ENCODE peak calls at places on chromosome 11, in nine cellular contexts. One of them, this sample, is unnamed.

GRCh38 chr11:45384711-45385241 is 98.6 kb upstream of the SYT13 start:
- DNase-seq in mucosa of descending colon: no peak
- DNase-seq in mammary epithelial cell: no peak
- DNase-seq in heart right ventricle: no peak
- DNase-seq in kidney: no peak
- DNase-seq in cardiac fibroblast: no peak
- DNase-seq in breast epithelium: no peak
- DNase-seq in cardiac muscle cell: peak
- DNase-seq in AG10803: no peak
- DNase-seq in this sample: no peak

GRCh38 chr11:76700177-76701100 is 29.9 kb upstream of the LRRC32 start:
- DNase-seq in mucosa of descending colon: no peak
- DNase-seq in mammary epithelial cell: peak
- DNase-seq in heart right ventricle: no peak
- DNase-seq in kidney: peak
- DNase-seq in cardiac fibroblast: peak
- DNase-seq in breast epithelium: no peak
- DNase-seq in cardiac muscle cell: no peak
- DNase-seq in AG10803: peak
- DNase-seq in this sample: peak

GRCh38 chr11:65060913-65061408 is 2.6 kb upstream of the NAALADL1 start:
- DNase-seq in mucosa of descending colon: no peak
- DNase-seq in mammary epithelial cell: peak
- DNase-seq in heart right ventricle: no peak
- DNase-seq in kidney: no peak
- DNase-seq in cardiac fibroblast: peak
- DNase-seq in breast epithelium: no peak
- DNase-seq in cardiac muscle cell: peak
- DNase-seq in AG10803: no peak
- DNase-seq in this sample: peak

GRCh38 chr11:111418436-111418787 is 39.3 kb upstream of the POU2AF1 start:
- DNase-seq in mucosa of descending colon: no peak
- DNase-seq in mammary epithelial cell: no peak
- DNase-seq in heart right ventricle: no peak
- DNase-seq in kidney: no peak
- DNase-seq in cardiac fibroblast: no peak
- DNase-seq in breast epithelium: no peak
- DNase-seq in cardiac muscle cell: no peak
- DNase-seq in AG10803: no peak
- DNase-seq in this sample: no peak

GRCh38 chr11:111631666-111632039 is 29.4 kb downstream of the SIK2 start:
- DNase-seq in mucosa of descending colon: no peak
- DNase-seq in mammary epithelial cell: peak
- DNase-seq in heart right ventricle: no peak
- DNase-seq in kidney: no peak
- DNase-seq in cardiac fibroblast: peak
- DNase-seq in breast epithelium: no peak
- DNase-seq in cardiac muscle cell: no peak
- DNase-seq in AG10803: peak
- DNase-seq in this sample: peak

GRCh38 chr11:117710211-117710610 is 86.8 kb downstream of the DSCAML1 start:
- DNase-seq in mucosa of descending colon: no peak
- DNase-seq in mammary epithelial cell: no peak
- DNase-seq in heart right ventricle: no peak
- DNase-seq in kidney: no peak
- DNase-seq in cardiac fibroblast: no peak
- DNase-seq in breast epithelium: no peak
- DNase-seq in cardiac muscle cell: no peak
- DNase-seq in AG10803: no peak
- DNase-seq in this sample: no peak

GRCh38 chr11:38598413-38598812 is 2000.4 kb upstream of the RAG2 start:
- DNase-seq in mucosa of descending colon: no peak
- DNase-seq in mammary epithelial cell: no peak
- DNase-seq in heart right ventricle: no peak
- DNase-seq in kidney: no peak
- DNase-seq in cardiac fibroblast: no peak
- DNase-seq in breast epithelium: no peak
- DNase-seq in cardiac muscle cell: no peak
- DNase-seq in AG10803: no peak
- DNase-seq in this sample: no peak

GRCh38 chr11:76073716-76074115 is 132.6 kb downstream of the WNT11 start:
- DNase-seq in mucosa of descending colon: no peak
- DNase-seq in mammary epithelial cell: no peak
- DNase-seq in heart right ventricle: no peak
- DNase-seq in kidney: no peak
- DNase-seq in cardiac fibroblast: peak
- DNase-seq in breast epithelium: no peak
- DNase-seq in cardiac muscle cell: no peak
- DNase-seq in AG10803: peak
- DNase-seq in this sample: peak

GRCh38 chr11:74011360-74012071 is 2.6 kb upstream of the UCP3 start:
- DNase-seq in mucosa of descending colon: no peak
- DNase-seq in mammary epithelial cell: no peak
- DNase-seq in heart right ventricle: no peak
- DNase-seq in kidney: no peak
- DNase-seq in cardiac fibroblast: peak
- DNase-seq in breast epithelium: no peak
- DNase-seq in cardiac muscle cell: no peak
- DNase-seq in AG10803: peak
- DNase-seq in this sample: peak

GRCh38 chr11:75878968-75879367 is 64.0 kb downstream of the UVRAG start:
- DNase-seq in mucosa of descending colon: no peak
- DNase-seq in mammary epithelial cell: no peak
- DNase-seq in heart right ventricle: no peak
- DNase-seq in kidney: no peak
- DNase-seq in cardiac fibroblast: no peak
- DNase-seq in breast epithelium: no peak
- DNase-seq in cardiac muscle cell: no peak
- DNase-seq in AG10803: no peak
- DNase-seq in this sample: no peak

GRCh38 chr11:102849319-102849718 is 5.9 kb upstream of the MMP3 start:
- DNase-seq in mucosa of descending colon: no peak
- DNase-seq in mammary epithelial cell: peak
- DNase-seq in heart right ventricle: no peak
- DNase-seq in kidney: no peak
- DNase-seq in cardiac fibroblast: peak
- DNase-seq in breast epithelium: no peak
- DNase-seq in cardiac muscle cell: no peak
- DNase-seq in AG10803: peak
- DNase-seq in this sample: peak

GRCh38 chr11:55811067-55811466 is at the start of gene OR5L1:
- DNase-seq in mucosa of descending colon: no peak
- DNase-seq in mammary epithelial cell: no peak
- DNase-seq in heart right ventricle: no peak
- DNase-seq in kidney: no peak
- DNase-seq in cardiac fibroblast: no peak
- DNase-seq in breast epithelium: no peak
- DNase-seq in cardiac muscle cell: no peak
- DNase-seq in AG10803: no peak
- DNase-seq in this sample: no peak

GRCh38 chr11:40291304-40292100 is 1168.0 kb downstream of the LRRC4C start:
- DNase-seq in mucosa of descending colon: no peak
- DNase-seq in mammary epithelial cell: no peak
- DNase-seq in heart right ventricle: no peak
- DNase-seq in kidney: no peak
- DNase-seq in cardiac fibroblast: no peak
- DNase-seq in breast epithelium: no peak
- DNase-seq in cardiac muscle cell: no peak
- DNase-seq in AG10803: no peak
- DNase-seq in this sample: no peak

GRCh38 chr11:12914401-12914912 is 94.7 kb upstream of the RASSF10 start:
- DNase-seq in mucosa of descending colon: peak
- DNase-seq in mammary epithelial cell: peak
- DNase-seq in heart right ventricle: peak
- DNase-seq in kidney: peak
- DNase-seq in cardiac fibroblast: no peak
- DNase-seq in breast epithelium: peak
- DNase-seq in cardiac muscle cell: peak
- DNase-seq in AG10803: peak
- DNase-seq in this sample: peak

GRCh38 chr11:83720675-83721074 is 434.5 kb upstream of the CCDC90B start:
- DNase-seq in mucosa of descending colon: no peak
- DNase-seq in mammary epithelial cell: no peak
- DNase-seq in heart right ventricle: no peak
- DNase-seq in kidney: no peak
- DNase-seq in cardiac fibroblast: no peak
- DNase-seq in breast epithelium: no peak
- DNase-seq in cardiac muscle cell: no peak
- DNase-seq in AG10803: no peak
- DNase-seq in this sample: no peak

GRCh38 chr11:66001941-66002647 is at the start of the genes BANF1 and EIF1AD:
- DNase-seq in mucosa of descending colon: peak
- DNase-seq in mammary epithelial cell: peak
- DNase-seq in heart right ventricle: peak
- DNase-seq in kidney: peak
- DNase-seq in cardiac fibroblast: peak
- DNase-seq in breast epithelium: peak
- DNase-seq in cardiac muscle cell: peak
- DNase-seq in AG10803: peak
- DNase-seq in this sample: peak

GRCh38 chr11:14500181-14500651 is 605 bp upstream of the COPB1 start:
- DNase-seq in mucosa of descending colon: peak
- DNase-seq in mammary epithelial cell: peak
- DNase-seq in heart right ventricle: peak
- DNase-seq in kidney: no peak
- DNase-seq in cardiac fibroblast: peak
- DNase-seq in breast epithelium: no peak
- DNase-seq in cardiac muscle cell: peak
- DNase-seq in AG10803: peak
- DNase-seq in this sample: peak

GRCh38 chr11:95301497-95301896 is 70.5 kb upstream of the SESN3 start:
- DNase-seq in mucosa of descending colon: no peak
- DNase-seq in mammary epithelial cell: peak
- DNase-seq in heart right ventricle: no peak
- DNase-seq in kidney: no peak
- DNase-seq in cardiac fibroblast: no peak
- DNase-seq in breast epithelium: no peak
- DNase-seq in cardiac muscle cell: no peak
- DNase-seq in AG10803: peak
- DNase-seq in this sample: no peak

GRCh38 chr11:101444164-101444563 is 139.6 kb downstream of the TRPC6 start:
- DNase-seq in mucosa of descending colon: no peak
- DNase-seq in mammary epithelial cell: no peak
- DNase-seq in heart right ventricle: no peak
- DNase-seq in kidney: no peak
- DNase-seq in cardiac fibroblast: peak
- DNase-seq in breast epithelium: no peak
- DNase-seq in cardiac muscle cell: peak
- DNase-seq in AG10803: no peak
- DNase-seq in this sample: no peak
- TF ChIP-seq CTCF in mucosa of descending colon: no peak
- TF ChIP-seq CTCF in mammary epithelial cell: no peak
- TF ChIP-seq CTCF in heart right ventricle: no peak
- TF ChIP-seq CTCF in kidney: no peak
- TF ChIP-seq CTCF in cardiac fibroblast: no peak
- TF ChIP-seq CTCF in breast epithelium: no peak
- TF ChIP-seq CTCF in cardiac muscle cell: no peak
- TF ChIP-seq CTCF in AG10803: no peak
- TF ChIP-seq CTCF in this sample: no peak

GRCh38 chr11:706957-707816 is 1.2 kb downstream of the EPS8L2 start:
- DNase-seq in mucosa of descending colon: peak
- DNase-seq in mammary epithelial cell: peak
- DNase-seq in heart right ventricle: no peak
- DNase-seq in kidney: peak
- DNase-seq in cardiac fibroblast: peak
- DNase-seq in breast epithelium: no peak
- DNase-seq in cardiac muscle cell: no peak
- DNase-seq in AG10803: peak
- DNase-seq in this sample: peak

GRCh38 chr11:706439-706956 is 467 bp downstream of the EPS8L2 start:
- DNase-seq in mucosa of descending colon: peak
- DNase-seq in mammary epithelial cell: peak
- DNase-seq in heart right ventricle: no peak
- DNase-seq in kidney: peak
- DNase-seq in cardiac fibroblast: peak
- DNase-seq in breast epithelium: no peak
- DNase-seq in cardiac muscle cell: no peak
- DNase-seq in AG10803: peak
- DNase-seq in this sample: peak

GRCh38 chr11:704799-705645 is 1.0 kb upstream of the EPS8L2 start:
- DNase-seq in mucosa of descending colon: peak
- DNase-seq in mammary epithelial cell: peak
- DNase-seq in heart right ventricle: no peak
- DNase-seq in kidney: peak
- DNase-seq in cardiac fibroblast: no peak
- DNase-seq in breast epithelium: peak
- DNase-seq in cardiac muscle cell: no peak
- DNase-seq in AG10803: no peak
- DNase-seq in this sample: no peak

GRCh38 chr11:704189-704798 is 1.7 kb upstream of the EPS8L2 start:
- DNase-seq in mucosa of descending colon: peak
- DNase-seq in mammary epithelial cell: no peak
- DNase-seq in heart right ventricle: no peak
- DNase-seq in kidney: no peak
- DNase-seq in cardiac fibroblast: no peak
- DNase-seq in breast epithelium: no peak
- DNase-seq in cardiac muscle cell: no peak
- DNase-seq in AG10803: no peak
- DNase-seq in this sample: no peak

GRCh38 chr11:705646-706438 is at the start of gene EPS8L2:
- DNase-seq in mucosa of descending colon: peak
- DNase-seq in mammary epithelial cell: peak
- DNase-seq in heart right ventricle: no peak
- DNase-seq in kidney: peak
- DNase-seq in cardiac fibroblast: no peak
- DNase-seq in breast epithelium: no peak
- DNase-seq in cardiac muscle cell: no peak
- DNase-seq in AG10803: no peak
- DNase-seq in this sample: no peak
- H3K4me3 ChIP-seq in mucosa of descending colon: peak
- H3K4me3 ChIP-seq in mammary epithelial cell: peak
- H3K4me3 ChIP-seq in heart right ventricle: peak
- H3K4me3 ChIP-seq in kidney: peak
- H3K4me3 ChIP-seq in cardiac fibroblast: peak
- H3K4me3 ChIP-seq in breast epithelium: peak
- H3K4me3 ChIP-seq in cardiac muscle cell: peak
- H3K4me3 ChIP-seq in AG10803: peak
- H3K4me3 ChIP-seq in this sample: peak

DNA sequence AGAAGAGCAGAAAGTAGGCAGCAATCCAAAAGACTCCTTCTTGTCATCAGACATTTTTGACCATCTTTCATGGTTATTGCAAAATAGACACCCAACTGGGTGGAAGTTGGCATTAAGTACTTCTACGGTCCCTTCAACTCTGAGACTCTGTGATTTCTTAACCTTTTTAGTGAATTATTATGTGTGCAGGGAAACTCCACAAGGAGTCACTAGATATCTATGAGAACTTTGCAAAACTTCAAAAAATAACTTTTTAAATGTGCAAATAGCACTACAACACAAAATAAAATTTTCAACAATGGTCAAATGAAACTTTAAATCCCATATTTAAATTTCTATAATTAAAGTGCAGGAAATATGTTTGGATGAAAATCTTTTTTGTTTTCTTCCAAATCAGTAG is 88.7 kb downstream of the SLC17A6 start:
- DNase-seq in mucosa of descending colon: no peak
- DNase-seq in mammary epithelial cell: no peak
- DNase-seq in heart right ventricle: no peak
- DNase-seq in kidney: no peak
- DNase-seq in cardiac fibroblast: peak
- DNase-seq in breast epithelium: no peak
- DNase-seq in cardiac muscle cell: no peak
- DNase-seq in AG10803: peak
- DNase-seq in this sample: peak
- TF ChIP-seq CTCF in mucosa of descending colon: no peak
- TF ChIP-seq CTCF in mammary epithelial cell: peak
- TF ChIP-seq CTCF in heart right ventricle: peak
- TF ChIP-seq CTCF in kidney: no peak
- TF ChIP-seq CTCF in cardiac fibroblast: no peak
- TF ChIP-seq CTCF in breast epithelium: no peak
- TF ChIP-seq CTCF in cardiac muscle cell: peak
- TF ChIP-seq CTCF in AG10803: peak
- TF ChIP-seq CTCF in this sample: peak

GRCh38 chr11:122337241-122338176 is 221.5 kb upstream of the BLID start:
- DNase-seq in mucosa of descending colon: no peak
- DNase-seq in mammary epithelial cell: no peak
- DNase-seq in heart right ventricle: no peak
- DNase-seq in kidney: no peak
- DNase-seq in cardiac fibroblast: no peak
- DNase-seq in breast epithelium: no peak
- DNase-seq in cardiac muscle cell: peak
- DNase-seq in AG10803: no peak
- DNase-seq in this sample: no peak
- H3K4me3 ChIP-seq in mucosa of descending colon: no peak
- H3K4me3 ChIP-seq in mammary epithelial cell: no peak
- H3K4me3 ChIP-seq in heart right ventricle: no peak
- H3K4me3 ChIP-seq in kidney: no peak
- H3K4me3 ChIP-seq in cardiac fibroblast: no peak
- H3K4me3 ChIP-seq in breast epithelium: no peak
- H3K4me3 ChIP-seq in cardiac muscle cell: no peak
- H3K4me3 ChIP-seq in AG10803: no peak
- H3K4me3 ChIP-seq in this sample: no peak